ENCODE peak calls at places on chromosomes 13 and 19, in nine cellular contexts. W, I, F, H, T, Y, B, Q and R are unnamed samples. For H3K4me1, the result is how much of the 10 kb centered on the place peaks cover.

GRCh38 chr19:3479819-3480215 is 508 bp downstream of the SMIM24 start:
- DNase-seq in W (no peak), T (peak), H (no peak), Q (no peak), I (no peak), F (no peak), B (no peak), Y (no peak), R (peak)

GRCh38 chr13:110780410-110780809 is 66.9 kb downstream of the ING1 start:
- DNase-seq in Y (no peak), F (no peak), B (no peak), W (no peak), Q (no peak), T (no peak), H (no peak), I (no peak), R (no peak)

GRCh38 chr19:52095172-52096014 is at the start of gene ZNF841:
- DNase-seq in H (peak), T (peak), Y (peak), Q (peak), B (peak), F (peak), W (peak), I (peak), R (peak)

GRCh38 chr19:30799854-30800755 is 427.9 kb downstream of the ZNF536 start:
- DNase-seq in I (peak), H (peak), Y (peak), T (peak), F (peak), W (peak), Q (no peak), B (no peak), R (peak)

GRCh38 chr13:101511766-101512165 is 59.3 kb downstream of the ITGBL1 start:
- DNase-seq in W (no peak), T (no peak), H (no peak), Q (peak), B (no peak), F (no peak), Y (no peak), I (no peak), R (no peak)

GRCh38 chr19:21850636-21851255 is 14.8 kb upstream of the ZNF43 start:
- DNase-seq in Y (no peak), I (no peak), T (no peak), F (no peak), B (no peak), Q (peak), H (no peak), W (no peak), R (no peak)

GRCh38 chr19:7961930-7962626 is 18.6 kb upstream of the TIMM44 start:
- DNase-seq in T (no peak), Y (no peak), F (no peak), I (no peak), H (no peak), W (no peak), Q (no peak), B (no peak), R (no peak)

GRCh38 chr13:25777509-25777908 is 274.3 kb downstream of the SHISA2 start:
- DNase-seq in Q (no peak), I (no peak), F (no peak), Y (no peak), T (no peak), H (no peak), B (no peak), W (no peak), R (no peak)

GRCh38 chr13:28401303-28402056 is 93.4 kb downstream of the FLT1 start:
- DNase-seq in Y (no peak), F (no peak), Q (peak), I (no peak), B (no peak), W (no peak), H (no peak), T (no peak), R (no peak)

GRCh38 chr19:49387936-49388372 is at the start of gene KASH5:
- DNase-seq in H (peak), F (peak), Q (peak), T (peak), W (peak), I (no peak), B (no peak), Y (peak), R (peak)

GRCh38 chr13:89324582-89324981 is 1653.4 kb downstream of the SLITRK5 start:
- DNase-seq in T (peak), H (no peak), Q (no peak), B (no peak), F (no peak), Y (no peak), I (no peak), W (no peak), R (no peak)

GRCh38 chr13:51286135-51287002 is 53.1 kb upstream of the SERPINE3 start:
- DNase-seq in F (peak), Q (peak), H (peak), I (peak), W (peak), T (peak), Y (peak), B (peak), R (peak)

GRCh38 chr19:49682274-49682673 is 5.2 kb downstream of the PRMT1 start:
- DNase-seq in T (no peak), Y (no peak), I (no peak), F (no peak), Q (no peak), W (no peak), H (no peak), B (no peak), R (no peak)

GRCh38 chr19:46107371-46107770 is 17.1 kb downstream of the IGFL3 start:
- DNase-seq in H (no peak), W (no peak), Q (peak), T (no peak), Y (no peak), B (no peak), I (no peak), F (no peak), R (no peak)

GRCh38 chr19:51726049-51726448 is 2.3 kb upstream of the HAS1 start:
- DNase-seq in H (no peak), F (no peak), I (no peak), T (peak), Q (peak), B (peak), Y (peak), W (peak), R (no peak)

GRCh38 chr13:43300817-43301216 is 277.4 kb downstream of the DNAJC15 start:
- DNase-seq in F (no peak), H (no peak), Y (no peak), I (no peak), W (no peak), B (no peak), Q (peak), T (no peak), R (no peak)

DNA sequence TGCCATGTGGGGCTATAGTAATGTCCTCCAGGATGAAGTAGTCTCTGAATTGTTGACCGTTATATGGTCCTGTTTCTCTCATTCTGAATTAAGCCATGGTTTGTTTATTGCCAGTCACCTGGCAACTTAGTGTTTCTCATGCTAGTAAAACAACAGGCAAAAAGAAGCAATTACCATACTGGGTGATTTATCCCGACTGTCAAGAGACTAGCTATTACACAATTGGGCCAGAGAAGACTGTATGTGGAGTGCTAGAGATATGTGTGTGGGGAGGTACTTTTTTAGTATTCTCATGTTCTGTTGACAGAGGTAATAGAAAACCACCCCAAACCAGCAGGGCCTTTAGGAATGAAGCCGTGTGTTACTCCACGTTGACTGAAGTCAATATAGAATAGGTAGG is 258.2 kb downstream of the TDRD3 start:
- DNase-seq in T (no peak), H (no peak), W (no peak), B (no peak), Q (no peak), Y (no peak), I (no peak), F (no peak), R (no peak)
- H3K27ac ChIP-seq in T (no peak), H (no peak), W (no peak), B (no peak), Q (no peak), Y (no peak), I (no peak), F (no peak), R (no peak)

GRCh38 chr13:46664195-46664594 is 111.2 kb downstream of the LRCH1 start:
- DNase-seq in B (no peak), I (no peak), H (no peak), Q (no peak), T (no peak), F (no peak), Y (no peak), W (no peak), R (no peak)
- H3K4me1 ChIP-seq in B (under half), I (under half), H (half or more), Q (under half), T (half or more), F (under half), Y (under half), W (half or more), R (under half)

DNA sequence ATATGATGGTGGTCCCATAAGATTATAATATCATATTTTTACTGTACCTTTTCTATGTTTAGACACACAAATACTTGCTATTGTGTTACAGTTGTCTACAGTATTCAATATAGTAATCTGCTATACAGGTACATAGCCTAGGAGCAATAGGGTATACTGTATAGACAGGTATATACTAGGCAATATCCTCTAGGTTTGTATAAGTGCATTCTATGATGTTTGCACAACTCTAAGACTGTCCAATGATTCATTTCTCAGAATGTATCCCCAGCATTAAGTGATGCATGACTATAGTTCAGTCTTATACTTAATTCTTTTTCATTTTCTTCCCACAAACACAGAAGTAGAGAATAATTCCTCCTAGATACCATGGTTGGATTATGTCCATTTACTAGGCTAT is 383.3 kb downstream of the DACH1 start:
- DNase-seq in Y (no peak), W (no peak), H (no peak), F (no peak), Q (no peak), T (no peak), B (no peak), I (no peak), R (no peak)
- H3K4me3 ChIP-seq in Y (no peak), W (no peak), H (no peak), F (no peak), Q (no peak), T (no peak), B (no peak), I (no peak), R (no peak)

GRCh38 chr19:47158879-47159509 is 28.4 kb downstream of the SAE1 start:
- DNase-seq in B (no peak), W (no peak), Q (peak), T (no peak), I (no peak), Y (no peak), H (no peak), F (no peak), R (peak)
- H3K27ac ChIP-seq in B (peak), W (peak), Q (no peak), T (peak), I (no peak), Y (no peak), H (peak), F (peak), R (peak)

GRCh38 chr13:98541701-98542203 is 35.2 kb downstream of the STK24 start:
- DNase-seq in H (no peak), T (no peak), F (no peak), W (no peak), Y (no peak), B (no peak), I (no peak), Q (no peak), R (no peak)
- H3K4me1 ChIP-seq in H (under half), T (under half), F (under half), W (half or more), Y (under half), B (under half), I (under half), Q (under half), R (half or more)

GRCh38 chr19:41399091-41399490 is 1.5 kb downstream of the BCKDHA start:
- DNase-seq in T (no peak), W (no peak), F (no peak), Y (no peak), Q (no peak), I (no peak), B (no peak), H (no peak), R (no peak)
- H3K4me3 ChIP-seq in T (peak), W (peak), F (peak), Y (no peak), Q (peak), I (peak), B (peak), H (peak), R (no peak)

GRCh38 chr19:14772467-14772866 is 5.9 kb downstream of the ADGRE2 start:
- DNase-seq in T (no peak), F (no peak), W (no peak), H (no peak), Y (no peak), B (peak), Q (no peak), I (no peak), R (no peak)

GRCh38 chr19:14772995-14773394 is 5.4 kb downstream of the ADGRE2 start:
- DNase-seq in H (no peak), F (no peak), W (no peak), Q (no peak), B (no peak), T (no peak), I (no peak), Y (no peak), R (no peak)

GRCh38 chr19:14770944-14771839 is 7.2 kb downstream of the ADGRE2 start:
- DNase-seq in Y (no peak), B (peak), T (no peak), Q (no peak), F (no peak), H (no peak), W (no peak), I (peak), R (no peak)

GRCh38 chr19:14774373-14774772 is 4.0 kb downstream of the ADGRE2 start:
- DNase-seq in Y (no peak), B (no peak), Q (no peak), F (no peak), I (no peak), H (no peak), T (no peak), W (no peak), R (no peak)

GRCh38 chr19:14775855-14776254 is 2.5 kb downstream of the ADGRE2 start:
- DNase-seq in H (no peak), Q (no peak), I (no peak), W (peak), B (no peak), F (no peak), T (peak), Y (no peak), R (no peak)
- H3K27ac ChIP-seq in H (peak), Q (no peak), I (no peak), W (no peak), B (no peak), F (no peak), T (no peak), Y (no peak), R (no peak)

GRCh38 chr19:5957132-5957531 is 20.8 kb downstream of the RANBP3 start:
- DNase-seq in F (no peak), Q (peak), W (no peak), T (no peak), H (no peak), I (no peak), Y (no peak), B (no peak), R (no peak)
- H3K4me1 ChIP-seq in F (under half), Q (under half), W (half or more), T (half or more), H (under half), I (half or more), Y (under half), B (half or more), R (half or more)

GRCh38 chr19:38522915-38523314 is 89.4 kb downstream of the RYR1 start:
- DNase-seq in I (no peak), Y (no peak), F (no peak), Q (no peak), T (no peak), W (no peak), B (no peak), H (no peak), R (no peak)
- H3K4me3 ChIP-seq in I (no peak), Y (no peak), F (no peak), Q (no peak), T (no peak), W (no peak), B (no peak), H (no peak), R (no peak)